ENCODE peak calls at places on chromosomes 11 and 22, in ten cellular contexts. One of them, this sample, is unnamed.
A peak's percentile ranks its signal among the peaks of the same experiment; 100 is the strongest.

GRCh38 chr22:36299295-36299694 is 46.4 kb downstream of the APOL1 start:
- DNase-seq in glutamatergic neuron: no peak
- DNase-seq in lower lobe of right lung: no peak
- DNase-seq in activated CD4-positive, CD25-positive, alpha-beta regulatory T cell treated with anti-CD3 and anti-CD28 coated beads, Interleukin-2, amount 50 U/mL, for 72 hours: no peak
- DNase-seq in EH: no peak
- DNase-seq in M059J: no peak
- DNase-seq in esophagus squamous epithelium: no peak
- DNase-seq in GM12864: no peak
- DNase-seq in cardiac fibroblast: no peak
- DNase-seq in CD8-positive, alpha-beta T cell: no peak
- DNase-seq in this sample: no peak

GRCh38 chr22:35961480-35961902 is 67.1 kb downstream of the RBFOX2 start:
- DNase-seq in glutamatergic neuron: peak; percentile 40
- DNase-seq in lower lobe of right lung: no peak
- DNase-seq in activated CD4-positive, CD25-positive, alpha-beta regulatory T cell treated with anti-CD3 and anti-CD28 coated beads, Interleukin-2, amount 50 U/mL, for 72 hours: no peak
- DNase-seq in EH: peak; percentile 97
- DNase-seq in M059J: peak; percentile 72
- DNase-seq in esophagus squamous epithelium: no peak
- DNase-seq in GM12864: no peak
- DNase-seq in cardiac fibroblast: peak; percentile 91
- DNase-seq in CD8-positive, alpha-beta T cell: no peak
- DNase-seq in this sample: no peak

GRCh38 chr22:40518840-40519239 is 117.7 kb downstream of the MRTFA start:
- DNase-seq in glutamatergic neuron: no peak
- DNase-seq in lower lobe of right lung: no peak
- DNase-seq in activated CD4-positive, CD25-positive, alpha-beta regulatory T cell treated with anti-CD3 and anti-CD28 coated beads, Interleukin-2, amount 50 U/mL, for 72 hours: no peak
- DNase-seq in EH: no peak
- DNase-seq in M059J: no peak
- DNase-seq in esophagus squamous epithelium: no peak
- DNase-seq in GM12864: no peak
- DNase-seq in cardiac fibroblast: no peak
- DNase-seq in CD8-positive, alpha-beta T cell: no peak
- DNase-seq in this sample: no peak

GRCh38 chr22:17213976-17214375 is 5.3 kb downstream of the ADA2 start:
- DNase-seq in glutamatergic neuron: peak; percentile 71
- DNase-seq in lower lobe of right lung: peak; percentile 59
- DNase-seq in activated CD4-positive, CD25-positive, alpha-beta regulatory T cell treated with anti-CD3 and anti-CD28 coated beads, Interleukin-2, amount 50 U/mL, for 72 hours: no peak
- DNase-seq in EH: peak; percentile 20
- DNase-seq in M059J: peak; percentile 15
- DNase-seq in esophagus squamous epithelium: no peak
- DNase-seq in GM12864: no peak
- DNase-seq in cardiac fibroblast: peak; percentile 64
- DNase-seq in CD8-positive, alpha-beta T cell: peak; percentile 68
- DNase-seq in this sample: no peak

GRCh38 chr11:47924184-47924671 is 56.1 kb upstream of the PTPRJ start:
- DNase-seq in glutamatergic neuron: no peak
- DNase-seq in lower lobe of right lung: peak; percentile 60
- DNase-seq in activated CD4-positive, CD25-positive, alpha-beta regulatory T cell treated with anti-CD3 and anti-CD28 coated beads, Interleukin-2, amount 50 U/mL, for 72 hours: no peak
- DNase-seq in EH: peak; percentile 89
- DNase-seq in M059J: peak; percentile 98
- DNase-seq in esophagus squamous epithelium: no peak
- DNase-seq in GM12864: no peak
- DNase-seq in cardiac fibroblast: no peak
- DNase-seq in CD8-positive, alpha-beta T cell: no peak
- DNase-seq in this sample: no peak

GRCh38 chr11:35292290-35292689 is 127.1 kb downstream of the SLC1A2 start:
- DNase-seq in glutamatergic neuron: no peak
- DNase-seq in lower lobe of right lung: no peak
- DNase-seq in activated CD4-positive, CD25-positive, alpha-beta regulatory T cell treated with anti-CD3 and anti-CD28 coated beads, Interleukin-2, amount 50 U/mL, for 72 hours: no peak
- DNase-seq in EH: no peak
- DNase-seq in M059J: peak; percentile 34
- DNase-seq in esophagus squamous epithelium: no peak
- DNase-seq in GM12864: no peak
- DNase-seq in cardiac fibroblast: no peak
- DNase-seq in CD8-positive, alpha-beta T cell: no peak
- DNase-seq in this sample: no peak

GRCh38 chr11:116731097-116731761 is 41.6 kb downstream of the BUD13 start:
- DNase-seq in glutamatergic neuron: peak; percentile 73
- DNase-seq in lower lobe of right lung: no peak
- DNase-seq in activated CD4-positive, CD25-positive, alpha-beta regulatory T cell treated with anti-CD3 and anti-CD28 coated beads, Interleukin-2, amount 50 U/mL, for 72 hours: no peak
- DNase-seq in EH: peak; percentile 27
- DNase-seq in M059J: peak; percentile 25
- DNase-seq in esophagus squamous epithelium: no peak
- DNase-seq in GM12864: no peak
- DNase-seq in cardiac fibroblast: peak; percentile 28
- DNase-seq in CD8-positive, alpha-beta T cell: no peak
- DNase-seq in this sample: no peak

GRCh38 chr22:21764038-21764804 is 28.6 kb upstream of the YPEL1 start:
- DNase-seq in glutamatergic neuron: no peak
- DNase-seq in lower lobe of right lung: no peak
- DNase-seq in activated CD4-positive, CD25-positive, alpha-beta regulatory T cell treated with anti-CD3 and anti-CD28 coated beads, Interleukin-2, amount 50 U/mL, for 72 hours: no peak
- DNase-seq in EH: no peak
- DNase-seq in M059J: no peak
- DNase-seq in esophagus squamous epithelium: no peak
- DNase-seq in GM12864: no peak
- DNase-seq in cardiac fibroblast: no peak
- DNase-seq in CD8-positive, alpha-beta T cell: no peak
- DNase-seq in this sample: no peak

GRCh38 chr22:37654556-37655251 is 3.8 kb upstream of the PDXP start:
- DNase-seq in glutamatergic neuron: no peak
- DNase-seq in lower lobe of right lung: no peak
- DNase-seq in activated CD4-positive, CD25-positive, alpha-beta regulatory T cell treated with anti-CD3 and anti-CD28 coated beads, Interleukin-2, amount 50 U/mL, for 72 hours: no peak
- DNase-seq in EH: no peak
- DNase-seq in M059J: no peak
- DNase-seq in esophagus squamous epithelium: no peak
- DNase-seq in GM12864: no peak
- DNase-seq in cardiac fibroblast: no peak
- DNase-seq in CD8-positive, alpha-beta T cell: no peak
- DNase-seq in this sample: no peak

GRCh38 chr22:23684561-23685031 is 6.2 kb upstream of the RGL4 start:
- DNase-seq in glutamatergic neuron: no peak
- DNase-seq in lower lobe of right lung: no peak
- DNase-seq in activated CD4-positive, CD25-positive, alpha-beta regulatory T cell treated with anti-CD3 and anti-CD28 coated beads, Interleukin-2, amount 50 U/mL, for 72 hours: no peak
- DNase-seq in EH: no peak
- DNase-seq in M059J: no peak
- DNase-seq in esophagus squamous epithelium: no peak
- DNase-seq in GM12864: no peak
- DNase-seq in cardiac fibroblast: peak; percentile 55
- DNase-seq in CD8-positive, alpha-beta T cell: no peak
- DNase-seq in this sample: no peak

GRCh38 chr11:134557571-134558257 is 145.7 kb upstream of the B3GAT1 start:
- DNase-seq in glutamatergic neuron: peak; percentile 3
- DNase-seq in lower lobe of right lung: no peak
- DNase-seq in activated CD4-positive, CD25-positive, alpha-beta regulatory T cell treated with anti-CD3 and anti-CD28 coated beads, Interleukin-2, amount 50 U/mL, for 72 hours: no peak
- DNase-seq in EH: no peak
- DNase-seq in M059J: peak; percentile 20
- DNase-seq in esophagus squamous epithelium: no peak
- DNase-seq in GM12864: no peak
- DNase-seq in cardiac fibroblast: no peak
- DNase-seq in CD8-positive, alpha-beta T cell: no peak
- DNase-seq in this sample: no peak

GRCh38 chr22:24498826-24499225 is 3.7 kb downstream of the UPB1 start:
- DNase-seq in glutamatergic neuron: no peak
- DNase-seq in lower lobe of right lung: no peak
- DNase-seq in activated CD4-positive, CD25-positive, alpha-beta regulatory T cell treated with anti-CD3 and anti-CD28 coated beads, Interleukin-2, amount 50 U/mL, for 72 hours: no peak
- DNase-seq in EH: no peak
- DNase-seq in M059J: no peak
- DNase-seq in esophagus squamous epithelium: no peak
- DNase-seq in GM12864: no peak
- DNase-seq in cardiac fibroblast: no peak
- DNase-seq in CD8-positive, alpha-beta T cell: no peak
- DNase-seq in this sample: no peak

GRCh38 chr11:134275534-134276395 is at the start of gene GLB1L3:
- DNase-seq in glutamatergic neuron: peak; percentile 48
- DNase-seq in lower lobe of right lung: no peak
- DNase-seq in activated CD4-positive, CD25-positive, alpha-beta regulatory T cell treated with anti-CD3 and anti-CD28 coated beads, Interleukin-2, amount 50 U/mL, for 72 hours: peak; percentile 73
- DNase-seq in EH: peak; percentile 26
- DNase-seq in M059J: peak; percentile 26
- DNase-seq in esophagus squamous epithelium: no peak
- DNase-seq in GM12864: no peak
- DNase-seq in cardiac fibroblast: no peak
- DNase-seq in CD8-positive, alpha-beta T cell: peak; percentile 77
- DNase-seq in this sample: peak; percentile 82

GRCh38 chr11:124193221-124193945 is 10.2 kb downstream of the OR10D3 start:
- DNase-seq in glutamatergic neuron: no peak
- DNase-seq in lower lobe of right lung: no peak
- DNase-seq in activated CD4-positive, CD25-positive, alpha-beta regulatory T cell treated with anti-CD3 and anti-CD28 coated beads, Interleukin-2, amount 50 U/mL, for 72 hours: no peak
- DNase-seq in EH: no peak
- DNase-seq in M059J: no peak
- DNase-seq in esophagus squamous epithelium: no peak
- DNase-seq in GM12864: no peak
- DNase-seq in cardiac fibroblast: no peak
- DNase-seq in CD8-positive, alpha-beta T cell: no peak
- DNase-seq in this sample: no peak

GRCh38 chr11:75199412-75199955 is 41.1 kb upstream of the TPBGL start:
- DNase-seq in glutamatergic neuron: no peak
- DNase-seq in lower lobe of right lung: no peak
- DNase-seq in activated CD4-positive, CD25-positive, alpha-beta regulatory T cell treated with anti-CD3 and anti-CD28 coated beads, Interleukin-2, amount 50 U/mL, for 72 hours: no peak
- DNase-seq in EH: no peak
- DNase-seq in M059J: no peak
- DNase-seq in esophagus squamous epithelium: no peak
- DNase-seq in GM12864: no peak
- DNase-seq in cardiac fibroblast: no peak
- DNase-seq in CD8-positive, alpha-beta T cell: no peak
- DNase-seq in this sample: no peak

This sample was measured in activated T-helper 2 cell treated with anti-CD3 and anti-CD28 coated beads, Interferon-gamma antibody, Interleukin-2, Interleukin-4, amounts not matched to agents 10 μg/mL and 5 μg/mL and 100 μg/mL, durations not matched to agents 14 hours and 24 hours and 36 hours.